ENCODE peak calls at places on chromosomes 16 and 17, in four cellular contexts. W is CD8-positive, alpha-beta T cell; L is AG10803; E is neural progenitor cell. S is an unnamed sample.

GRCh38 chr16:51359141-51359960 is 208.3 kb upstream of the SALL1 start:
- DNase-seq in L (peak; percentile 11), E (peak; percentile 90), W (no peak), S (no peak)

GRCh38 chr16:2776500-2777139 is 460 bp downstream of the ELOB start:
- DNase-seq in E (peak; percentile 72), W (no peak), L (no peak), S (no peak)

GRCh38 chr16:12504312-12504711 is 299.4 kb downstream of the CPPED1 start:
- DNase-seq in L (no peak), W (no peak), E (no peak), S (no peak)

GRCh38 chr16:56643080-56643778 is 4.8 kb downstream of the MT1A start:
- DNase-seq in L (peak; percentile 38), W (peak; percentile 86), E (peak; percentile 59), S (no peak)

GRCh38 chr17:38425744-38426143 is 2.5 kb upstream of the ARHGAP23 start:
- DNase-seq in L (no peak), E (no peak), W (no peak), S (no peak)

GRCh38 chr17:76994237-76994637 is 126.0 kb downstream of the MGAT5B start:
- DNase-seq in L (no peak), E (peak; percentile 56), W (no peak), S (no peak)

GRCh38 chr16:12502671-12503070 is 301.0 kb downstream of the CPPED1 start:
- DNase-seq in W (no peak), E (no peak), L (no peak), S (no peak)

GRCh38 chr16:56609463-56609921 is 1.1 kb downstream of the MT2A start:
- DNase-seq in E (peak; percentile 29), L (peak; percentile 86), W (peak; percentile 76), S (peak; percentile 76)

GRCh38 chr16:4052801-4053662 is 63.2 kb downstream of the ADCY9 start:
- DNase-seq in E (no peak), L (peak; percentile 92), W (peak; percentile 43), S (no peak)

GRCh38 chr16:77788196-77789084 is at the start of gene VAT1L:
- DNase-seq in E (peak; percentile 78), L (peak; percentile 53), W (no peak), S (no peak)

GRCh38 chr16:13767215-13767614 is 152.7 kb upstream of the ERCC4 start:
- DNase-seq in W (no peak), E (peak; percentile 69), L (no peak), S (no peak)

GRCh38 chr17:49278076-49278475 is 47.5 kb upstream of the PHOSPHO1 start:
- DNase-seq in W (no peak), E (no peak), L (no peak), S (no peak)

GRCh38 chr16:31402687-31403086 is 9.6 kb downstream of the ITGAD start:
- DNase-seq in L (peak; percentile 6), E (no peak), W (no peak), S (no peak)

GRCh38 chr17:68238894-68239293 is 8.9 kb upstream of the AMZ2 start:
- DNase-seq in E (no peak), L (no peak), W (no peak), S (peak; percentile 55)

GRCh38 chr17:50147841-50148225 is 2.6 kb downstream of the PPP1R9B start:
- DNase-seq in E (no peak), L (peak; percentile 48), W (no peak), S (no peak)

GRCh38 chr16:87550510-87550961 is 51.8 kb upstream of the JPH3 start:
- DNase-seq in L (no peak), E (peak; percentile 63), W (peak; percentile 79), S (no peak)

GRCh38 chr17:55584055-55584685 is 72.9 kb upstream of the SMIM36 start:
- DNase-seq in L (peak; percentile 38), W (no peak), E (no peak), S (no peak)

GRCh38 chr17:59007995-59008394 is 98.7 kb downstream of the TRIM37 start:
- DNase-seq in E (no peak), W (no peak), L (no peak), S (no peak)

GRCh38 chr16:29994613-29995329 is 646 bp downstream of the HIRIP3 start:
- DNase-seq in L (peak; percentile 33), W (no peak), E (no peak), S (no peak)

GRCh38 chr17:4605826-4606225 is 21.5 kb downstream of the SMTNL2 start:
- DNase-seq in W (no peak), L (no peak), E (no peak), S (no peak)

GRCh38 chr16:57316390-57317017 is 32.0 kb upstream of the PLLP start:
- DNase-seq in E (no peak), L (peak; percentile 91), W (no peak), S (no peak)

GRCh38 chr17:7851438-7852261 is 3.2 kb upstream of the TMEM88 start:
- DNase-seq in E (peak; percentile 98), L (peak; percentile 80), W (peak; percentile 96), S (peak; percentile 75)

GRCh38 chr16:81478876-81479496 is 34.4 kb downstream of the CMIP start:
- DNase-seq in E (no peak), W (no peak), L (no peak), S (peak; percentile 75)

GRCh38 chr16:30585022-30585399 is 486 bp downstream of the ZNF785 start:
- DNase-seq in E (peak; percentile 37), W (no peak), L (peak; percentile 9), S (no peak)

GRCh38 chr16:54287758-54288591 is 1.4 kb upstream of the IRX3 start:
- DNase-seq in E (peak; percentile 57), L (no peak), W (no peak), S (no peak)

GRCh38 chr16:10136916-10137315 is 45.3 kb downstream of the GRIN2A start:
- DNase-seq in W (no peak), E (peak; percentile 50), L (no peak), S (no peak)

GRCh38 chr17:77011173-77012011 is 129.4 kb upstream of the SEC14L1 start:
- DNase-seq in E (peak; percentile 61), L (peak; percentile 29), W (peak; percentile 67), S (peak; percentile 3)

GRCh38 chr16:69865701-69866100 is 85.4 kb upstream of the CLEC18A start:
- DNase-seq in L (peak; percentile 52), W (no peak), E (peak; percentile 44), S (no peak)

GRCh38 chr17:81418710-81419332 is 23.6 kb downstream of the BAHCC1 start:
- DNase-seq in L (no peak), W (no peak), E (no peak), S (peak; percentile 19)

GRCh38 chr17:60680754-60681153 is 3.1 kb downstream of the BCAS3 start:
- DNase-seq in W (no peak), L (no peak), E (no peak), S (no peak)

GRCh38 chr17:14038206-14038605 is 31.1 kb upstream of the COX10 start:
- DNase-seq in E (no peak), W (no peak), L (peak; percentile 72), S (no peak)

GRCh38 chr16:5205394-5206040 is 107.9 kb upstream of the EEF2KMT start:
- DNase-seq in W (no peak), L (no peak), E (no peak), S (no peak)
- H3K4me3 ChIP-seq in W (no peak overlapping the region), L (no peak overlapping the region), E (no peak overlapping the region), S (no peak overlapping the region)

DNA sequence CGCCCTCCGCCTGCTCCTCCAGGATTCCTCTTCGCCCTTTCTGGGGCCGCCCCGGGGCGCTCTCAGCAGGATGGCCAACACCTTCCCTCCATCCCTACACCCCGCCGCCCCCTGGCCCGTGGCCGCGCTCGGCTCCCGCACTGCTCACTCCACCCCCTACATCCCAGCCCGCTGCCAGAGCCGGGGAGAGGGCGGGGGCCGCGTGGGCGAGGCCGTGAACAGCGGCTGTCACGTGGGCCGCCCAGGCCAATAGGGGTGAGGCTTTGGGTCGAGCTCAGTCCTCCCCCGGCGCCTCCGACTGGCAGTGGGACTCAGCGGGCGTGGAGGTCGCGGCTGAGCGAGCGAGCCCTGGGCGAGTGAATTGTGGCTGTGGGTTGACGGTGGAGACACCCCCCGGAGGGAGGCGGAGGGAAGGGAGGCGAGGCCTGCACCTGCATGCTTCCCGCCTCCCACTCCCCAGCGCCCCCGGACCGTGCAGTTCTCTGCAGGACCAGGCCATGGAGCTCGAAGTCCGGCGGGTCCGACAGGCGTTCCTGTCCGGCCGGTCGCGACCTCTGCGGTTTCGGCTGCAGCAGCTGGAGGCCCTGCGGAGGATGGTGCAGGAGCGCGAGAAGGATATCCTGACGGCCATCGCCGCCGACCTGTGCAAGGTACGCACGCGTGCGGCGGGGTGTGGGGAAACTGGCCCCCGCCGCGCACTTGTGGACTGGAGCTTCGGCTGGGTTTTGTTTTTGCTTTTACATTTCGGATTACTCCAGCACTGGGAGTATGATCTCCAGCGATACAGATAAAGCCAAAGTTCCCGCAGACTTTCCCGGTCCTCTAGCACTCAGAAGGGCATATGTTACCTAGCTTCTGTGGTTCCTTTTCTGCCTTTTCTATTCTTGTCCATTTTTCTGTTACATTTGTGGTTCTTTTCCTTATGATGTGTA is at the start of gene ALDH3A2:
- DNase-seq in E (peak; percentile 95), L (peak; percentile 91), W (peak; percentile 94), S (peak; percentile 86)
- TF ChIP-seq CTCF in E (peak; percentile 36), L (peak; percentile 24), W (no peak), S (peak; percentile 1)

GRCh38 chr16:85940214-85940613 is 41.3 kb downstream of the IRF8 start:
- DNase-seq in E (no peak), W (no peak), L (no peak), S (no peak)

GRCh38 chr16:85934210-85934609 is 35.2 kb downstream of the IRF8 start:
- DNase-seq in W (no peak), L (no peak), E (no peak), S (no peak)

GRCh38 chr16:85936761-85937343 is 37.9 kb downstream of the IRF8 start:
- DNase-seq in W (peak; percentile 54), E (no peak), L (no peak), S (no peak)

GRCh38 chr16:85935391-85935956 is 36.5 kb downstream of the IRF8 start:
- DNase-seq in E (no peak), L (no peak), W (no peak), S (no peak)

GRCh38 chr16:85935957-85936760 is 37.2 kb downstream of the IRF8 start:
- DNase-seq in W (peak; percentile 81), L (no peak), E (no peak), S (peak; percentile 89)
- H3K4me3 ChIP-seq in W (peak overlapping the region; percentile 43), L (no peak overlapping the region), E (no peak overlapping the region), S (peak overlapping the region; percentile 16)

GRCh38 chr17:29292071-29292991 is 1.6 kb downstream of the NUFIP2 start:
- DNase-seq in W (peak; percentile 77), L (peak; percentile 40), E (peak; percentile 78), S (no peak)

GRCh38 chr17:29293890-29294579 is at the start of gene NUFIP2:
- DNase-seq in L (peak; percentile 98), W (peak; percentile 99), E (peak; percentile 99), S (peak; percentile 95)

GRCh38 chr17:29289852-29290251 is 4.1 kb downstream of the NUFIP2 start:
- DNase-seq in W (no peak), L (no peak), E (no peak), S (no peak)

GRCh38 chr17:29292992-29293889 is 707 bp downstream of the NUFIP2 start:
- DNase-seq in E (peak; percentile 86), W (peak; percentile 71), L (peak; percentile 44), S (no peak)

DNA sequence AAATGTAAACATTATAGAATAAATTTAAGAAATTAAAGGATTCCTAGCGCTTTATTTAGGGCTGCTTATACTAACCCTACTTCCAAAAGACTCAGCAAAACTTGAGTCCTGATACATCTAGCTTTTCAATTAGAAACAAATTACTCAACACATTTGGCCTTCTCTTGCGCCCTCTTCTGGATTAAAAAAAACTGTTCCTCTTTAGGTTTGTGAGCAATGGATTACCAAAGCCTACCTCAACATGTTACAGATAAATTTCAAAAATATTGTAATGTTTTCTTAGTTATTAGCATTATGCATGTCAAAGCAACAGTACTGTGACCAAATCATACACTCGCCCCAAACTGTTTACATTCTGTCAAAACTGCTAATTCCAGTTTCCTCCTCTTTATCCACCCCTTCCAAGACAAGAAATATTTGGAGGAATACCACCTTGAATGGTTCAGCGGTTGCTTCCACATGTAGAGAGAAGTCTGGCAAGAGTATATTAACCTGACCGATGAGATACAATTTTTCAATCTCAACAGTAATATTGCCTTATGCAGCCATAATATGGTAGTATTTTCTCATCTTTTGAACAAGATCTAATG is 2.7 kb downstream of the NUFIP2 start:
- DNase-seq in E (peak; percentile 75), W (no peak), L (peak; percentile 72), S (no peak)
- TF ChIP-seq CTCF in E (peak; percentile 74), W (peak; percentile 63), L (peak; percentile 79), S (peak; percentile 59)

S was measured in GM12864.